ENCODE peak calls at places on chromosomes 11 and 22, in six cellular contexts. Y is endodermal cell, V is GM10248, X is body of pancreas, H is RWPE1, L is WERI-Rb-1. B is an unnamed sample.

GRCh38 chr11:10087186-10087585 is 206.8 kb downstream of the SBF2 start:
- DNase-seq in H (no peak), L (no peak), V (no peak), X (no peak), Y (no peak), B (no peak)

GRCh38 chr11:63635762-63636465 is 21.7 kb upstream of the PLAAT3 start:
- DNase-seq in X (peak), Y (peak), L (peak), V (peak), H (peak), B (peak)

GRCh38 chr11:71488086-71488967 is 35.3 kb downstream of the NADSYN1 start:
- DNase-seq in X (no peak), L (no peak), V (no peak), H (peak), Y (peak), B (no peak)

GRCh38 chr11:2942872-2943710 is 13.9 kb upstream of the PHLDA2 start:
- DNase-seq in V (no peak), H (no peak), L (no peak), Y (peak), X (no peak), B (no peak)

GRCh38 chr22:23037429-23038333 is 32.6 kb upstream of the GNAZ start:
- DNase-seq in X (no peak), V (no peak), H (no peak), L (no peak), Y (no peak), B (no peak)

GRCh38 chr11:117295438-117296137 is 4.4 kb downstream of the BACE1-AS start:
- DNase-seq in X (peak), V (no peak), Y (no peak), H (no peak), L (no peak), B (no peak)

GRCh38 chr11:34168642-34169051 is 63.2 kb downstream of the NAT10 start:
- DNase-seq in L (no peak), X (no peak), V (no peak), Y (no peak), H (no peak), B (no peak)

GRCh38 chr22:27494821-27495220 is 306.7 kb downstream of the MN1 start:
- DNase-seq in Y (peak), H (no peak), L (no peak), V (no peak), X (no peak), B (no peak)

GRCh38 chr22:20463324-20464095 is 25.9 kb upstream of the SCARF2 start:
- DNase-seq in H (no peak), V (peak), L (no peak), X (no peak), Y (no peak), B (peak)

GRCh38 chr22:43829904-43830851 is 18.1 kb upstream of the EFCAB6 start:
- DNase-seq in X (no peak), V (no peak), Y (no peak), H (no peak), L (no peak), B (no peak)

GRCh38 chr11:116501728-116502127 is 271.1 kb downstream of the BUD13 start:
- DNase-seq in V (no peak), X (no peak), Y (peak), H (no peak), L (peak), B (no peak)

GRCh38 chr11:74141274-74141695 is 29.5 kb downstream of the C2CD3 start:
- DNase-seq in Y (peak), H (no peak), V (no peak), X (no peak), L (no peak), B (no peak)

GRCh38 chr11:118635237-118635591 is 27.8 kb downstream of the PHLDB1 start:
- DNase-seq in X (peak), H (no peak), Y (no peak), V (no peak), L (no peak), B (no peak)

GRCh38 chr11:129866328-129866727 is 29.1 kb downstream of the NFRKB start:
- DNase-seq in H (no peak), Y (no peak), L (no peak), X (no peak), V (no peak), B (no peak)

GRCh38 chr22:44526431-44527115 is 28.5 kb upstream of the RTL6 start:
- DNase-seq in Y (no peak), X (no peak), V (no peak), H (no peak), L (peak), B (no peak)

GRCh38 chr11:117817213-117818035 is 7.1 kb downstream of the FXYD2 start:
- DNase-seq in V (peak), Y (peak), X (peak), L (peak), H (peak), B (peak)

GRCh38 chr11:15793032-15793996 is 563.0 kb downstream of the SOX6 start:
- DNase-seq in Y (no peak), L (no peak), V (no peak), X (no peak), H (peak), B (no peak)

GRCh38 chr11:16788141-16789060 is 50.0 kb downstream of the C11orf58 start:
- DNase-seq in Y (peak), H (peak), V (peak), X (peak), L (peak), B (peak)

GRCh38 chr11:74749127-74749964 is 697 bp downstream of the RNF169 start:
- DNase-seq in L (peak), V (peak), H (peak), Y (peak), X (peak), B (peak)

GRCh38 chr11:126039485-126040271 is 23.0 kb downstream of the CDON start:
- DNase-seq in L (no peak), Y (no peak), H (peak), X (no peak), V (no peak), B (no peak)

GRCh38 chr11:120205596-120206161 is 5.2 kb upstream of the OAF start:
- DNase-seq in X (no peak), H (peak), V (no peak), Y (no peak), L (no peak), B (no peak)

GRCh38 chr11:81707881-81708280 is 1025.8 kb downstream of the FAM181B start:
- DNase-seq in V (no peak), X (no peak), Y (peak), H (no peak), L (no peak), B (no peak)

GRCh38 chr11:70532066-70532440 is 133.7 kb downstream of the CTTN start:
- DNase-seq in Y (peak), V (no peak), H (no peak), L (peak), X (no peak), B (no peak)

GRCh38 chr11:106959800-106960199 is 58.5 kb downstream of the GUCY1A2 start:
- DNase-seq in V (no peak), L (no peak), X (no peak), H (no peak), Y (no peak), B (no peak)

GRCh38 chr22:27473533-27473932 is 328.0 kb downstream of the MN1 start:
- DNase-seq in X (no peak), H (peak), V (no peak), Y (peak), L (no peak), B (no peak)

GRCh38 chr22:47192651-47193437 is 430.4 kb downstream of the TBC1D22A start:
- DNase-seq in L (no peak), V (no peak), H (peak), Y (peak), X (peak), B (no peak)

GRCh38 chr22:38403806-38404205 is 51.2 kb downstream of the KCNJ4 start:
- DNase-seq in L (no peak), X (no peak), V (no peak), H (no peak), Y (peak), B (no peak)

GRCh38 chr11:101880208-101880607 is 34.6 kb upstream of the CEP126 start:
- DNase-seq in Y (no peak), V (peak), L (peak), X (peak), H (no peak), B (peak)

GRCh38 chr11:34757026-34757451 is 136.1 kb downstream of the EHF start:
- DNase-seq in Y (no peak), V (no peak), L (no peak), H (peak), X (no peak), B (no peak)

GRCh38 chr11:119580751-119581150 is 148.2 kb downstream of the NECTIN1 start:
- DNase-seq in Y (no peak), H (no peak), V (no peak), X (no peak), L (no peak), B (no peak)

GRCh38 chr22:32858121-32858703 is 56.7 kb downstream of the TIMP3 start:
- DNase-seq in V (no peak), X (no peak), Y (no peak), H (no peak), L (no peak), B (no peak)

GRCh38 chr22:46450931-46451660 is 86.3 kb downstream of the CELSR1 start:
- DNase-seq in Y (no peak), V (no peak), L (no peak), X (no peak), H (peak), B (no peak)

GRCh38 chr11:30902929-30903328 is 316.8 kb upstream of the MPPED2 start:
- DNase-seq in Y (no peak), V (no peak), L (no peak), X (no peak), H (no peak), B (no peak)

GRCh38 chr11:134069426-134069921 is 602 bp downstream of the JAM3 start:
- DNase-seq in X (no peak), V (no peak), H (no peak), L (no peak), Y (peak), B (no peak)

GRCh38 chr11:124538019-124538418 is 5.4 kb downstream of the OR8B12 start:
- DNase-seq in V (no peak), Y (no peak), X (peak), L (no peak), H (no peak), B (no peak)

GRCh38 chr11:31529189-31529588 is 19.6 kb downstream of the ELP4 start:
- DNase-seq in X (no peak), Y (no peak), V (no peak), H (no peak), L (no peak), B (no peak)

GRCh38 chr22:49240016-49240380 is 587.7 kb downstream of the BRD1 start:
- DNase-seq in Y (no peak), X (no peak), L (no peak), H (no peak), V (no peak), B (no peak)

GRCh38 chr11:115146425-115146824 is 357.8 kb downstream of the CADM1 start:
- DNase-seq in X (no peak), V (no peak), H (no peak), L (no peak), Y (no peak), B (no peak)

GRCh38 chr11:10597877-10598341 is 29.4 kb upstream of the LYVE1 start:
- DNase-seq in L (no peak), Y (no peak), H (no peak), V (no peak), X (no peak), B (no peak)

DNA sequence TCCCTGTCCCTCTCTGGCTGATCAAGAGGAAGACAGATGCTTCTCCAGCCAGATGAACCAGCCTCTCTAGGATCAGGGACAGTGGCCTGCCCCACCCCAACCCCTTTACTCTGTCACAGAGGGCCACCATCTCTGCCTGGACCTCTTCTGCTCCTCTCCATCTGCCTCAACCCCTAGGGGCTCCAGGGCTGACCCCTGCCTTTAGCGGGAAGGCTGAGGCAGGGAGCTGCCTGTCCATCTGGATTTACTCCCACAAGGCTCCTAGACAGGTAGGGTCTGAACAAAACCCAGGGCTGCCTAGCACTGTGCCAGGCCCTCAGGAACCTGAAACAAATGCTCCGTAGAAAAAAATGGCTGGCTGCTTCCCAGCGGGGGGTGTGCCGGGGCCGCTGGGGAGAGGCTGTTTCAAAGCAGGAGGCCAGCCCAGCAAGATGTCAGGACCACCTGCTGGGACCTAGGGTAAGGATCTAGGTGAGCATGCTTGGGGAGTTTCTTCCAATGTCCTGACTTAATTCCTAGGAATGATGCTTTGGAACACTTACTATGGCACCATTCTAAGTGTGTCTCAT is 3.2 kb downstream of the CHST1 start:
- DNase-seq in L (no peak), H (no peak), V (no peak), X (no peak), Y (no peak), B (no peak)
- TF ChIP-seq CTCF in L (no peak), H (no peak), V (no peak), X (no peak), Y (no peak), B (no peak)

GRCh38 chr11:58495906-58496305 is 12.0 kb downstream of the OR5B21 start:
- DNase-seq in X (no peak), H (no peak), L (no peak), V (no peak), Y (no peak), B (no peak)
- TF ChIP-seq CTCF in X (no peak), H (no peak), L (no peak), V (peak), Y (peak), B (no peak)

DNA sequence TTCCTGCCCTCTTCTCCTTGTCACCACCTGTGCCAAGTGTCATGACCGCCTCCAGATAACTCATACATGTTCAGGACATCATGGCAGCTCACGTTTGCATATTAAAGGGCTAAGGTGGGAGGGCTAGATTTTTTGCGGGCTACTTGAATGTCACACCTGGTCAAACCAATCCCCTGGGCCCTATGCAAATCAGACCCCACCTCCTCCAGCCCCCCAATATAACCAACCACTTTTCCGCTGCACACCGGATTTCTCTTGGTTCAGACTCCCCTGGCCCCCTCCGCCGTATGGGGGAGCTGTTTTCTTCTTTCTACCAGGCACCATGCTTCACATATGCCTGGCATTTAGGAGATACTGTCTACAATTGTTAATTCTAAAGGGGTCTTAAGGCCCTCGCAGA is 12.6 kb downstream of the UPB1 start:
- DNase-seq in X (no peak), Y (peak), H (no peak), L (no peak), V (no peak), B (no peak)
- TF ChIP-seq CTCF in X (no peak), Y (peak), H (no peak), L (no peak), V (no peak), B (no peak)

DNA sequence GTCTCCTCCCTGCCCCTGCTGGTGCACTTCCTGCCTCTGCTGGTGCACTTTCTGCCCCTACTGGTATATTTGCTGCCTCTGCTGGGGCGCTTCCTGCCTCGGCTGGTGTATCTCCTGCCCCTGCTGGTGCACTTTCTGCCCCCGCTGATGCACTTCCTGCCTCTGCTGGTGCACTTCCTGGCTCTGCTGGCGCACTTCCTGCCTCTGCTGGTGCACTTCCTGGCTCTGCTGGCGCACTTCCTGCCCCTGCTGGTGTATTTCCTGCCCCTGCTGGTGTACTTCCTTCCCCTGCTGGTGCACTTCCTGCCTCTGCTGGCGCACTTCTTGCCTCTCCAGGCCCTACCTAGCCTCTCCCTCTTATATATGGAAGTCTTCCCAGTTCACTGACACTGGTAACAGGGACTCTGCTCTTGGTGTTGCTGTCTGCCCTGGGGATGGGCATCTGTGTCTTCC is 10.1 kb downstream of the MTFP1 start:
- DNase-seq in H (no peak), L (peak), X (peak), Y (no peak), V (no peak), B (peak)
- TF ChIP-seq CTCF in H (no peak), L (peak), X (no peak), Y (no peak), V (peak), B (no peak)

GRCh38 chr11:61121917-61122316 is 19.6 kb downstream of the CD5 start:
- DNase-seq in X (no peak), H (no peak), Y (no peak), V (no peak), L (no peak), B (no peak)

GRCh38 chr11:61119571-61119970 is 17.3 kb downstream of the CD5 start:
- DNase-seq in X (no peak), H (no peak), Y (no peak), L (no peak), V (no peak), B (no peak)

GRCh38 chr11:61122761-61123160 is 20.5 kb downstream of the CD5 start:
- DNase-seq in H (no peak), X (no peak), V (no peak), Y (no peak), L (no peak), B (no peak)

GRCh38 chr11:61120099-61120864 is 18.0 kb downstream of the CD5 start:
- DNase-seq in H (no peak), L (no peak), V (no peak), Y (no peak), X (no peak), B (no peak)

DNA sequence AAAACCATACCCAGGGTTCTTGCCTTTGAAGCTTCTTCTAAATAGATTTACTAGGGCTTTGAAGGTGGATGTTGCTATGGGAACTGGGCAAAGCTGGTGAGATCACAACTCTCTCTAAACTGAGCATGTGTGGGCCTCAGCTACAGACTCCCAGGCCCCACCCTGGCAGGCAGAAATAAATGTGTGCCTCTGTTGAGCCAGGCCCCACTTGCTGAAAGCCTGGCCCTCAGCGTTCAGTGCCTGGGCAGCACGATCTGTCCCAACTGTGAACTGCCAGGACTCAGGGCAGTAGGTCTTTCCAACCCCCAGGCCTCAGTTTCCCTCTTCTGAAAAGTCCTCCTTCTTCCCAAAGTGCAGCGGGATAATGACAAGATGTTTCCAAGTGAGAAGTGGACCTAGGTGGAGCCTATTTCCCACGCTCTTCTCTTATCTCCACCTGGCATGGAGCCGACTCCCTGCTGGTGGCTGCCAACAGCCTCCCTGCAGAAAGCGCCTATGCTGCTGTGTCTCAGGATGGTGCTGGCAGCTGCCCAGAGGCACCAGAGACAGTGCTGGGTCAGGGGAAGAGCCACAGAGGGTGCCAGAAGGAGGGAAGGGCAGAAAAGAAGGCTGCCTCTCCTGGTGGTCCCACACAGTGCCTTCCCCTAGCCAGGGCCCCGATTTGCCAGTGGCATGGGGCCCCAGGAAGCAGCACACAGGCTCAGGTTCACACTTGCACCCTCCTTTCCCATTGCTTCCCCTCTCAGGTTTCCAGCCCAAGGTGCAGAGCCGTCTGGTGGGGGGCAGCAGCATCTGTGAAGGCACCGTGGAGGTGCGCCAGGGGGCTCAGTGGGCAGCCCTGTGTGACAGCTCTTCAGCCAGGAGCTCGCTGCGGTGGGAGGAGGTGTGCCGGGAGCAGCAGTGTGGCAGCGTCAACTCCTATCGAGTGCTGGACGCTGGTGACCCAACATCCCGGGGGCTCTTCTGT is 18.9 kb downstream of the CD5 start:
- DNase-seq in L (peak), V (no peak), Y (no peak), H (no peak), X (peak), B (no peak)
- TF ChIP-seq CTCF in L (no peak), V (no peak), Y (no peak), H (no peak), X (no peak), B (no peak)